ENCODE peak calls at places on chromosomes 6 and 20, in eight cellular contexts. K is kidney, C is dorsolateral prefrontal cortex, U is HFFc6, L is substantia nigra, D is pancreas, E is RWPE1, A is NCI-H1436 treated with DMSO at 0.1 percent for 48 hours. M is an unnamed sample.

GRCh38 chr6:165663283-165663735 is 268 bp upstream of the PDE10A start:
- DNase-seq in K (peak; percentile 80), D (no peak), E (no peak), C (no peak), U (no peak), L (no peak), A (no peak), M (no peak)

GRCh38 chr6:82022614-82023102 is 224.9 kb downstream of the IBTK start:
- DNase-seq in D (no peak), E (peak; percentile 53), L (no peak), C (no peak), A (no peak), U (peak; percentile 71), K (no peak), M (no peak)

GRCh38 chr6:155611742-155612141 is 156.1 kb upstream of the NOX3 start:
- DNase-seq in L (no peak), C (no peak), E (no peak), D (no peak), A (no peak), U (no peak), K (no peak), M (no peak)

GRCh38 chr6:109296971-109297372 is 85.3 kb downstream of the CD164 start:
- DNase-seq in L (no peak), D (no peak), U (peak; percentile 1), C (no peak), K (no peak), A (no peak), E (no peak), M (peak; percentile 44)

GRCh38 chr6:158703121-158703839 is 53.4 kb downstream of the SYTL3 start:
- DNase-seq in A (no peak), C (no peak), U (no peak), D (no peak), L (no peak), K (no peak), E (no peak), M (no peak)

GRCh38 chr20:35487479-35487878 is 32.1 kb downstream of the CEP250 start:
- DNase-seq in L (no peak), U (no peak), D (no peak), E (no peak), K (no peak), C (no peak), A (no peak), M (no peak)

GRCh38 chr20:52785678-52786077 is 186.5 kb upstream of the TSHZ2 start:
- DNase-seq in L (no peak), A (no peak), K (no peak), C (no peak), D (no peak), U (no peak), E (peak; percentile 33), M (no peak)

GRCh38 chr6:158083687-158084325 is 84.3 kb downstream of the SERAC1 start:
- DNase-seq in C (no peak), L (no peak), U (no peak), K (no peak), A (no peak), E (no peak), D (no peak), M (no peak)

GRCh38 chr6:27096834-27097511 is 150.5 kb upstream of the PRSS16 start:
- DNase-seq in K (peak; percentile 61), L (no peak), U (peak; percentile 90), A (no peak), E (peak; percentile 59), C (no peak), D (peak; percentile 76), M (peak; percentile 67)

GRCh38 chr6:102114402-102114801 is 720.9 kb downstream of the GRIK2 start:
- DNase-seq in E (peak; percentile 3), K (no peak), L (no peak), D (no peak), A (no peak), C (no peak), U (no peak), M (no peak)

GRCh38 chr6:20773822-20774221 is 239.6 kb downstream of the CDKAL1 start:
- DNase-seq in U (no peak), K (no peak), L (no peak), A (no peak), E (no peak), D (no peak), C (no peak), M (no peak)

GRCh38 chr6:87938287-87938686 is 109.4 kb upstream of the SPACA1 start:
- DNase-seq in A (no peak), D (no peak), C (no peak), E (no peak), U (no peak), K (no peak), L (no peak), M (no peak)

GRCh38 chr6:26187981-26188635 is 100.9 kb downstream of the HFE start:
- DNase-seq in A (no peak), D (no peak), K (peak; percentile 78), U (peak; percentile 60), C (no peak), E (no peak), L (no peak), M (peak; percentile 59)

GRCh38 chr6:51514396-51515051 is 572.9 kb downstream of the PKHD1 start:
- DNase-seq in K (no peak), C (no peak), D (no peak), L (no peak), E (peak; percentile 62), U (no peak), A (no peak), M (no peak)

GRCh38 chr20:25209400-25209799 is 13.9 kb downstream of the ENTPD6 start:
- DNase-seq in U (no peak), C (no peak), D (no peak), A (no peak), L (no peak), K (no peak), E (no peak), M (no peak)

GRCh38 chr20:62850333-62850974 is 11.2 kb downstream of the TCFL5 start:
- DNase-seq in K (no peak), A (no peak), L (peak; percentile 73), D (peak; percentile 47), C (peak; percentile 87), E (no peak), U (no peak), M (no peak)

GRCh38 chr6:157455731-157456523 is 74.9 kb downstream of the ZDHHC14 start:
- DNase-seq in L (no peak), E (no peak), C (no peak), D (no peak), K (no peak), U (no peak), A (no peak), M (no peak)

GRCh38 chr6:19478992-19479391 is 358.2 kb upstream of the ID4 start:
- DNase-seq in A (no peak), L (no peak), U (peak; percentile 49), K (no peak), C (no peak), D (no peak), E (no peak), M (no peak)